ENCODE peak calls at places on chromosomes 7 and 10, in ten cellular contexts. S is activated naive CD4-positive, alpha-beta T cell; U is body of pancreas; Z is MV-4-11; T is SHP77; C is NCI-H1694; R is CD8-positive, alpha-beta T cell; D is H7; X is MM.1S; E is NCI-H2081. W is an unnamed sample.

GRCh38 chr10:73263948-73264347 is 11.5 kb upstream of the MRPS16 start:
- DNase-seq in S (no peak), Z (peak; percentile 11), C (peak; percentile 24), R (no peak), X (peak; percentile 17), D (no peak), E (no peak), T (no peak), U (no peak), W (no peak)

GRCh38 chr7:40840990-40841389 is 706.2 kb downstream of the SUGCT start:
- DNase-seq in X (no peak), C (no peak), S (no peak), R (no peak), T (no peak), U (no peak), E (no peak), D (no peak), Z (no peak), W (no peak)

GRCh38 chr10:102352066-102352715 is 43.3 kb upstream of the NFKB2 start:
- DNase-seq in R (peak; percentile 57), E (peak; percentile 54), C (peak; percentile 45), X (peak; percentile 47), S (peak; percentile 40), Z (peak; percentile 37), D (peak; percentile 85), T (peak; percentile 78), U (peak; percentile 67), W (peak; percentile 60)

GRCh38 chr10:120950103-120950561 is 99.0 kb downstream of the WDR11 start:
- DNase-seq in Z (no peak), X (no peak), T (no peak), U (no peak), D (peak; percentile 71), E (no peak), S (no peak), R (no peak), C (no peak), W (no peak)

GRCh38 chr7:149599636-149600206 is 102.1 kb upstream of the ZNF746 start:
- DNase-seq in E (no peak), X (peak; percentile 74), C (no peak), D (no peak), Z (peak; percentile 85), R (no peak), U (no peak), S (no peak), T (no peak), W (no peak)

GRCh38 chr10:78178940-78179339 is 145.3 kb downstream of the RPS24 start:
- DNase-seq in D (peak; percentile 68), R (no peak), T (no peak), X (no peak), Z (no peak), E (no peak), S (no peak), U (no peak), C (no peak), W (no peak)

GRCh38 chr10:97759157-97759980 is 12.4 kb downstream of the SFRP5 start:
- DNase-seq in X (peak; percentile 41), C (peak; percentile 21), E (peak; percentile 42), S (peak; percentile 35), U (peak; percentile 80), Z (peak; percentile 17), D (peak; percentile 96), T (peak; percentile 66), R (peak; percentile 42), W (peak; percentile 87)

GRCh38 chr10:132878091-132878729 is 64.2 kb downstream of the CFAP46 start:
- DNase-seq in X (no peak), U (no peak), D (peak; percentile 68), Z (no peak), T (no peak), S (no peak), C (no peak), R (no peak), E (no peak), W (no peak)

GRCh38 chr10:15630353-15630752 is 89.4 kb downstream of the ITGA8 start:
- DNase-seq in S (no peak), T (no peak), Z (no peak), D (no peak), E (no peak), C (no peak), X (no peak), R (no peak), U (no peak), W (peak; percentile 1)